ENCODE peak calls at places on chromosomes 5 and 9, in six cellular contexts. D is heart right ventricle; I is brain microvascular endothelial cell; E is OCI-LY7; T is tibial nerve; W is CD8-positive, alpha-beta memory T cell. Y is an unnamed sample.

GRCh38 chr5:151923865-151924264 is 786 bp downstream of the GLRA1 start:
- DNase-seq in D (no peak), I (no peak), E (no peak), T (no peak), W (no peak), Y (no peak)

GRCh38 chr5:175709276-175709781 is 51.5 kb downstream of the HRH2 start:
- DNase-seq in D (no peak), I (no peak), E (peak), T (no peak), W (no peak), Y (no peak)

GRCh38 chr5:34656001-34656699 is at the start of gene RAI14:
- DNase-seq in D (peak), I (peak), E (no peak), T (peak), W (no peak), Y (peak)

GRCh38 chr5:71974622-71975021 is 132.7 kb upstream of the MAP1B start:
- DNase-seq in D (no peak), I (no peak), E (no peak), T (no peak), W (no peak), Y (no peak)

GRCh38 chr5:54301852-54302251 is 8.5 kb downstream of the ARL15 start:
- DNase-seq in D (no peak), I (no peak), E (no peak), T (no peak), W (no peak), Y (no peak)

GRCh38 chr5:137572042-137572695 is 73.0 kb upstream of the SPOCK1 start:
- DNase-seq in D (no peak), I (no peak), E (no peak), T (no peak), W (no peak), Y (no peak)

GRCh38 chr9:137829260-137829996 is 48.2 kb upstream of the CACNA1B start:
- DNase-seq in D (no peak), I (no peak), E (no peak), T (no peak), W (no peak), Y (no peak)

GRCh38 chr5:143416411-143416810 is 12.9 kb upstream of the NR3C1 start:
- DNase-seq in D (no peak), I (no peak), E (no peak), T (no peak), W (no peak), Y (no peak)

GRCh38 chr9:136432591-136432990 is 7.1 kb downstream of the INPP5E start:
- DNase-seq in D (no peak), I (no peak), E (no peak), T (no peak), W (no peak), Y (no peak)

GRCh38 chr5:41503860-41504259 is 6.5 kb downstream of the PLCXD3 start:
- DNase-seq in D (no peak), I (no peak), E (no peak), T (no peak), W (no peak), Y (no peak)

GRCh38 chr5:10286552-10287227 is 21.0 kb downstream of the CMBL start:
- DNase-seq in D (no peak), I (no peak), E (no peak), T (no peak), W (no peak), Y (peak)

GRCh38 chr5:143893638-143894037 is 81.7 kb downstream of the HMHB1 start:
- DNase-seq in D (no peak), I (no peak), E (no peak), T (no peak), W (no peak), Y (no peak)

GRCh38 chr5:131417240-131417869 is 153.5 kb downstream of the CDC42SE2 start:
- DNase-seq in D (peak), I (peak), E (peak), T (peak), W (peak), Y (peak)

GRCh38 chr5:157761690-157762611 is 18.4 kb downstream of the LSM11 start:
- DNase-seq in D (peak), I (peak), E (peak), T (no peak), W (peak), Y (no peak)

GRCh38 chr5:146956217-146956616 is 77.7 kb upstream of the PPP2R2B start:
- DNase-seq in D (no peak), I (no peak), E (no peak), T (no peak), W (no peak), Y (no peak)

GRCh38 chr9:98522487-98522886 is 186.2 kb downstream of the GABBR2 start:
- DNase-seq in D (no peak), I (no peak), E (no peak), T (no peak), W (no peak), Y (no peak)

GRCh38 chr9:79807966-79808365 is 236.2 kb downstream of the TLE4 start:
- DNase-seq in D (no peak), I (no peak), E (no peak), T (no peak), W (no peak), Y (no peak)

GRCh38 chr9:9751996-9752395 is 860.8 kb downstream of the PTPRD start:
- DNase-seq in D (no peak), I (no peak), E (no peak), T (no peak), W (no peak), Y (no peak)

GRCh38 chr5:146724975-146725374 is 153.6 kb downstream of the PPP2R2B start:
- DNase-seq in D (no peak), I (no peak), E (no peak), T (no peak), W (no peak), Y (no peak)

GRCh38 chr5:36522746-36523065 is 83.7 kb upstream of the SLC1A3 start:
- DNase-seq in D (no peak), I (no peak), E (no peak), T (no peak), W (no peak), Y (peak)

GRCh38 chr9:129624168-129624759 is 1.7 kb upstream of the NTMT1 start:
- DNase-seq in D (no peak), I (peak), E (peak), T (peak), W (peak), Y (no peak)

GRCh38 chr9:114911167-114911821 is 19.1 kb downstream of the TNFSF8 start:
- DNase-seq in D (peak), I (no peak), E (no peak), T (peak), W (no peak), Y (no peak)

GRCh38 chr9:17802249-17802857 is 223.5 kb downstream of the SH3GL2 start:
- DNase-seq in D (no peak), I (peak), E (peak), T (no peak), W (no peak), Y (no peak)

GRCh38 chr5:25009063-25009462 is 364.3 kb upstream of the CDH10 start:
- DNase-seq in D (no peak), I (no peak), E (no peak), T (no peak), W (no peak), Y (no peak)

GRCh38 chr5:145283101-145283500 is 552.0 kb downstream of the PRELID2 start:
- DNase-seq in D (no peak), I (no peak), E (no peak), T (no peak), W (no peak), Y (no peak)

GRCh38 chr9:71268871-71269640 is 147.6 kb upstream of the TRPM3 start:
- DNase-seq in D (no peak), I (no peak), E (no peak), T (no peak), W (no peak), Y (no peak)

GRCh38 chr9:131282688-131283422 is 6.5 kb upstream of the FAM78A start:
- DNase-seq in D (no peak), I (no peak), E (no peak), T (no peak), W (no peak), Y (peak)

GRCh38 chr5:165321912-165322311 is 1816.5 kb downstream of the MAT2B start:
- DNase-seq in D (no peak), I (no peak), E (no peak), T (no peak), W (no peak), Y (no peak)

GRCh38 chr5:10488144-10488543 is 46.5 kb downstream of the ROPN1L start:
- DNase-seq in D (no peak), I (no peak), E (no peak), T (no peak), W (no peak), Y (no peak)

GRCh38 chr9:86859056-86859455 is 88.2 kb downstream of the GAS1 start:
- DNase-seq in D (no peak), I (no peak), E (no peak), T (no peak), W (no peak), Y (no peak)

GRCh38 chr9:78091736-78092135 is 60.1 kb upstream of the GNAQ start:
- DNase-seq in D (no peak), I (no peak), E (no peak), T (no peak), W (no peak), Y (no peak)

GRCh38 chr9:78101247-78101646 is 69.6 kb upstream of the GNAQ start:
- DNase-seq in D (no peak), I (no peak), E (no peak), T (no peak), W (peak), Y (no peak)

DNA sequence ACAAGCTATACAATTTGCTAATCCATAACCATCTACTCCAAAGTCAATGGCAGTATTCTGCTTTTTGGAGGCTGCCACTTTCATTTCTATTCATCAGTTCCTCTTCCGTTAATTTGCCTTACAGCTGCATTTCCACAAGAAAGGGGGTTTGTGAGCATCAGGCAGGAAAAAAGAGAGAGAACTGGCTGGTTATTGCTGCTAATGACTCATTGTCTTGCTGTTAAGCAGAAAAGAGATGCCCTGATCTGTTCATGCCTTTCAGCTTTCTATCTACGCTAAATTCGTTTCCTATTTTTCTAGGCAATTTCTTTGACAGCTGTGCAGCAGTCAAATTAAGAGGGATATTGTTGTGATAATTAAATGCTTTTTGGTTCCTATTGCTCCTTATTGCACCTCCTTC is 65.9 kb upstream of the GNAQ start:
- DNase-seq in D (no peak), I (no peak), E (peak), T (no peak), W (no peak), Y (no peak)
- H3K27ac ChIP-seq in D (no peak), I (no peak), E (no peak), T (no peak), W (no peak), Y (no peak)

DNA sequence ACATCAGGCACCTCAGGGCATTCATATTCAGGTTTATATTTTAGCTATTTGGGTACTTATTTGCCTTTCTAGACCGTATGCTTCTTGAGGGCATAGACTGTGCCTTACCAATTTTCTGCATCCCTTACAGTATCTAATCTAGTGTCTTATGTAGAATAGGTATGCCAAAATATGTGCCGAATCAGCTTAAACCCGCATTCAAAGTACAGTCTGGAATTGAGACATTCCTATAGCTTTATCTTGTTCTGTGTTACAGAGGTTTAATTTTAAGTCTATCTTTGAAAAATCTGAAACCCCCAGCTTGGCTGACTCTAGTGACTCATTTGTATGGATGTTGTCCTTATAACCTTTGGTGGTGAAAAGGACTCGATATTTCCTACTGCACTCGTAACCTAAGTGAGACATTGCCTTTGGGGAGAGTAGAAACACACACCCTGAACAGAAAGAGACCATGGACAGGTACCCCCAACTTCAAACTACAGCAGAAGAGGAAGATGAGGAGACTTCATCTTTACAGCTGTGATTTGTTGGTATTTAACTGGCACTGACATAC is 27.0 kb upstream of the TMOD1 start:
- DNase-seq in D (no peak), I (peak), E (no peak), T (no peak), W (no peak), Y (no peak)
- H3K27ac ChIP-seq in D (no peak), I (no peak), E (no peak), T (no peak), W (no peak), Y (no peak)

DNA sequence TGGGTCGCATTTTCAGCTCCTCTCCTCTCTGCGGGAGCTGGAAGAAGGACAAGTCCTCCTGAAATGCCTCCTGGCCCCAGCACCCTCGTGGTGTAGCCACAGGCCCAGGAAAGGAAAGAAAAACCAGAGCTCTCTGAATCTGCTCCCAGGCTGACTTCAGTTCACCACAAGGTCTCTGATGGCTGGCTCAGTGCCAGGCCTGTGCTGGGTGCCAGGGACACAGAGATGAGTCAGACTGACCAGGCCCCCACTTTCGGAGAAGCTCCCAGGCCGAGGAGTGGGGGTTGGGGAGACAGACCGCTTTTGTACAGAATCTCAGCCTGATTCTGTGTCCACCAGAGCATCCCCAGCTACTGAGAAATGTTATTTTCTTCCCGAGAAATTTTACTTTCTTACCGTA is 12.1 kb downstream of the GLIPR2 start:
- DNase-seq in D (peak), I (peak), E (no peak), T (peak), W (peak), Y (peak)
- H3K27ac ChIP-seq in D (peak), I (peak), E (no peak), T (peak), W (no peak), Y (peak)

DNA sequence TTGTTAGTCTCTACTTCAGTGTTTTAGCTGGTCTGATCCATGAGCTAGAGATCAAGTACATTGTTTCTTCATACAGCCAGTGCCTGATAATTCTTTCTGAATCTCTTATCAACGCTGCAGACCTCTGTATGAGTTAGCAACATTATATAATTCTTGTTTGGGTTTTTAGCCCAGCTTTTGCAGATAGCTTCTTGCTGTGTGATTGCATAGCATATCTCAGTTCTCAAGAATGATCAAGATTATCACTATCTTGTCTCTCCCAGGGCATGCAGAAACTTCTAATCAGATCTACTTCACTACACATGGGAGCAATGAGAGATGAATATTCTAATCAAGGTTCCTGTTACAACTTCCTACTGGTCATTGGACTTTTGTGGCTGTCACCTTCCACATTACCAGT is 158.3 kb downstream of the FAM174A start:
- DNase-seq in D (no peak), I (no peak), E (no peak), T (no peak), W (no peak), Y (no peak)
- H3K27ac ChIP-seq in D (no peak), I (no peak), E (no peak), T (no peak), W (no peak), Y (no peak)

DNA sequence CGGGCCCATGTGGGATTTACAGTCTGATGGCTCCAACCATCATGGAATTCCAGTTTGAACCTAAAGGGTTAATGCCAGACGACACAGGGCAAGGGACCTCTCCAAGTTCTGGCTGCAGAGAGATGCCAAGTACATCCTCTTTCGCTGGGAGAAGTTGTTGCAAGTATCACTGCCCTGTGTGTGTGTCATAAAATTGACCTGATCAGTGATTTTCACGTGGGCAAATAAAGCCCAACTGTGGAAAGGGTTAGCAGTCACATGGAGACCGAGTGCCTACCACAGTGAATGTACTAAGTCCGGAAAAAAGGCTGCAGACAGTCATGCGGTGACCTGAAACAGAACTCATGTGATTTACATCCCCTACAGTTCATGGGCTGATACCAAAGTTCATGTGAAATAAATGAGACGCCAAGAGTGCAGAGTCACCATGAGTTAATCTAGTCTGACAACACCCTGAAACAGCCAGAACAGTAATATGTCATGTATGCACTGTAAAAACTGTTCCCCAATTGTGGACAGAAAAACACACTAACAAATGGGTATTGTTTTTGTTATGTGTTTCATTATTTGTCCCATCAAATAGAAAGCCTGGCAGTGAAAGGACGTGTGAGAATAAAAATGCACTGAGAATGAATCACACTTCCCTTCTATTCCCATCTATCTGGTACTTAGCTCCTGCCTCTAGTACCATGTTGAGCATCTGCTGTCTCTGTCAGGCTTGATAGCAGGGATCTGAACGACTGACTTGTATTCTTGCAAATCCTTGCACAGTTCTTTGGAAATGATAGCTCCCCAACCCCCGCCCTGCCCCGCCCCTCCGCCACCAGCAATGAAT is 115.7 kb downstream of the SUSD1 start:
- DNase-seq in D (no peak), I (peak), E (no peak), T (peak), W (no peak), Y (no peak)
- H3K27ac ChIP-seq in D (peak), I (peak), E (no peak), T (peak), W (peak), Y (peak)

GRCh38 chr5:119031047-119031886 is 39.6 kb upstream of the DMXL1 start:
- DNase-seq in D (no peak), I (no peak), E (peak), T (no peak), W (peak), Y (no peak)
- H3K27ac ChIP-seq in D (no peak), I (no peak), E (peak), T (no peak), W (no peak), Y (no peak)

GRCh38 chr5:116626945-116627679 is 52.5 kb upstream of the SEMA6A start:
- DNase-seq in D (no peak), I (no peak), E (no peak), T (no peak), W (no peak), Y (no peak)
- H3K27ac ChIP-seq in D (peak), I (no peak), E (no peak), T (peak), W (no peak), Y (peak)

DNA sequence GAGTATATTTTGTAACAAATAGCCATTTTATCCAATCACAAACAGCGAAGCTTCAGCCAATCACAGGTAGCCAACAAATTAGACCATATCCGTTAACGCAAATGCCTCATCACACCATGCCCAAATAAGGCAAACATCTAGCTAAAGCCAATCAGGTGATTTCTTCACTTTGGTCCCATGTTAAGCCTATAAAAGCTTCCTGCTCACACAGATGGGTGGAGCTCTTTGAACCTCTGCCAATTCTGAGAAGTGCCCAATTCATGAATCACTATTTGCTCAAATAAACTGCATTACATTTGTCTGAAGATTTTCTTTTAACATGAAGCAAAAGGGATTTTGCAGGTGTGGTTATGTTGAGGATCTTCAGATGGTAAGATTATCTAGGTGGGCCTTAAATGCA is 127.6 kb upstream of the TARS1 start:
- DNase-seq in D (no peak), I (peak), E (no peak), T (no peak), W (no peak), Y (no peak)
- H3K27ac ChIP-seq in D (no peak), I (peak), E (no peak), T (no peak), W (no peak), Y (no peak)

Y was measured in left ventricle myocardium inferior.